ENCODE peak calls at places on chromosomes 7 and 10, in ten cellular contexts. S is adrenal gland, C is upper lobe of left lung, T is heart left ventricle, J is body of pancreas, O is ovary, L is uterus, H is stomach, F is K562, V is HepG2. R is an unnamed sample. For H3K36me3, the result is how much of the 10 kb centered on the place peaks cover.

GRCh38 chr10:66823301-66823700 is 102.5 kb upstream of the LRRTM3 start:
- DNase-seq in S (no peak), C (no peak), T (no peak), J (no peak), O (no peak), L (no peak), H (no peak), F (no peak), V (no peak), R (no peak)

GRCh38 chr7:2299131-2299829 is 15.0 kb downstream of the SNX8 start:
- DNase-seq in S (no peak), C (peak), T (no peak), J (peak), O (no peak), L (peak), H (no peak), F (no peak), V (no peak), R (no peak)

GRCh38 chr10:120423350-120424197 is 33.5 kb upstream of the PLPP4 start:
- DNase-seq in S (peak), C (no peak), T (no peak), J (peak), O (no peak), L (no peak), H (peak), F (peak), V (peak), R (no peak)

GRCh38 chr10:110323503-110323902 is 18.8 kb upstream of the SMNDC1 start:
- DNase-seq in S (no peak), C (no peak), T (no peak), J (no peak), O (no peak), L (no peak), H (no peak), F (no peak), V (no peak), R (no peak)

GRCh38 chr7:81155654-81156373 is 237.0 kb upstream of the SEMA3C start:
- DNase-seq in S (no peak), C (no peak), T (no peak), J (no peak), O (no peak), L (no peak), H (no peak), F (no peak), V (peak), R (no peak)

GRCh38 chr7:141275350-141275749 is 201.5 kb downstream of the TMEM178B start:
- DNase-seq in S (no peak), C (no peak), T (no peak), J (no peak), O (no peak), L (no peak), H (no peak), F (no peak), V (no peak), R (no peak)

GRCh38 chr7:151137841-151138540 is 29.5 kb downstream of the GBX1 start:
- DNase-seq in S (no peak), C (no peak), T (peak), J (no peak), O (no peak), L (peak), H (no peak), F (no peak), V (no peak), R (no peak)

GRCh38 chr7:142319970-142320369 is 62.1 kb upstream of the PRSS58 start:
- DNase-seq in S (no peak), C (no peak), T (no peak), J (no peak), O (no peak), L (no peak), H (no peak), F (peak), V (no peak), R (no peak)

GRCh38 chr7:141456298-141456697 is 94.9 kb upstream of the AGK start:
- DNase-seq in S (no peak), C (no peak), T (no peak), J (no peak), O (no peak), L (no peak), H (no peak), F (no peak), V (no peak), R (no peak)

GRCh38 chr7:136911362-136911761 is 42.9 kb downstream of the CHRM2 start:
- DNase-seq in S (no peak), C (no peak), T (no peak), J (no peak), O (no peak), L (no peak), H (no peak), F (no peak), V (no peak), R (no peak)

GRCh38 chr10:79387974-79388850 is 40.9 kb downstream of the PPIF start:
- DNase-seq in S (no peak), C (peak), T (peak), J (no peak), O (no peak), L (no peak), H (no peak), F (peak), V (no peak), R (no peak)

GRCh38 chr7:154255324-154255723 is 203.1 kb downstream of the DPP6 start:
- DNase-seq in S (no peak), C (no peak), T (no peak), J (no peak), O (no peak), L (no peak), H (no peak), F (no peak), V (no peak), R (no peak)

GRCh38 chr7:91940171-91940570 is 491 bp upstream of the AKAP9 start:
- DNase-seq in S (peak), C (peak), T (no peak), J (peak), O (peak), L (peak), H (no peak), F (peak), V (peak), R (no peak)

GRCh38 chr7:945556-946255 is 8.8 kb downstream of the ADAP1 start:
- DNase-seq in S (no peak), C (peak), T (peak), J (peak), O (no peak), L (no peak), H (peak), F (no peak), V (no peak), R (no peak)

DNA sequence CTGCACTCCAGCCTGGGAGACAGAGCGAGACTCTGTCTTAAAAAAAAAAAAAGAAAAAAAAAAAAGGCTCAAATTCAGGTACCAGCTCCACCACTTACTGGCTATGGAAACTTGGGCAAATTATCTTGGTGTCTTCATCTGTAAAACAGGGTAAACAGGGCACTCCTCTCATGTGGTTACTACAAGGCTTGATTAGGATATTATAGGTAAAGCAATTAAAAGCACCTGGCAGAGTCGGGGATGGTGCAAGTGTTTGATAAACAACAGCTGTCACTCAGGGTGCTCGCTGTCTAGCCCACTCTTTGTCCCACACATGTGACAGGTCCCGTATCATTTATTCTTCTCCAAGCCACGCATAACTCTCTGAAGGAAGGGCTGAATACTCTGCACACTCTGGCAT is 96.9 kb downstream of the SORBS1 start:
- DNase-seq in S (no peak), C (no peak), T (no peak), J (no peak), O (no peak), L (no peak), H (no peak), F (no peak), V (no peak), R (no peak)
- H3K36me3 ChIP-seq in S (under half), C (under half), T (under half), J (under half), O (under half), L (under half), H (under half), F (under half), V (under half), R (under half)

GRCh38 chr10:124094419-124094785 is 1.0 kb upstream of the CHST15 start:
- DNase-seq in S (peak), C (peak), T (no peak), J (peak), O (no peak), L (no peak), H (no peak), F (no peak), V (no peak), R (no peak)

GRCh38 chr10:124091646-124092269 is 1.6 kb downstream of the CHST15 start:
- DNase-seq in S (no peak), C (peak), T (peak), J (peak), O (peak), L (no peak), H (no peak), F (no peak), V (no peak), R (no peak)

GRCh38 chr10:124093076-124093773 is at the start of gene CHST15:
- DNase-seq in S (peak), C (peak), T (peak), J (peak), O (peak), L (no peak), H (peak), F (no peak), V (peak), R (no peak)

GRCh38 chr10:124090630-124091209 is 2.7 kb downstream of the CHST15 start:
- DNase-seq in S (no peak), C (peak), T (no peak), J (peak), O (no peak), L (no peak), H (peak), F (no peak), V (peak), R (no peak)

DNA sequence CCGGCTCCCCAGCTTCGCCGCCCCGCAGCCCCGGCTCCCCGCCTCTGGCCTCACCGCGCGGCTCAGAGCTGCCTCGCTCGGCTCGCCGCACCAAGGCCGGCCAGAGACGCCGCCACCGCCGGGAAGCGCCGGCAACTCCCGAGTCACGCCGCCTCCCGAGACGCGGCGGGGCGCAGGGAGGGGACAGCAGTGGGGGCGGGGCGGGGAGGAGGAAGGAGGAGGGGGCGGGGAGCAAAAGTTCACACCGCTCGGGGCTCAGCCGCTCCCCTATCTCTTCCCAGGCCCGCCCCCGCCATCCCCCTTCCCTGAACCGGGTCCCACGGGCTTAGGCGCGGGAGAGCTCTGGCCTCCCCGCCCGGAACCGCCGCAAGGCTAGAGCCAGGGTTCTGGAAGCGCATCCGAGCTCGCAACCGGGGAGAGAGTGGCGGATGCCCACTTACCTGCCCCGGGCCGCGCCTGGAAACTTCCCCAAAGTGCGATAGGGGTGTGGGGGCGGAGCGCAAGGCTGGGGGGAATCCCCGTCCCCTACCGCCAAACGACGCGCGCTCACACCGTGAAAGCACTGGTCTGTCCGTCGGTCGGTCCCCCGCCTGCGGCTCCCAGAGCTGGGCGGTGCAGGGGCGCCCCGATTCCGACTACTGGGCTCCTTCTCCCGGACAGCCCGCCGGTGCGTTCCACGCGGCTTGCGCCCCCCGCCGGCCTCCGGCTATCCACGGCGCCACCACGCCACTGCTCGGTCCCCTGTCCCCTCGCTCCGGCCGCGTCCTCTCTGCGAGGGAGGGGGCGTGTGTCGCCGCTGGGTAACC is 925 bp downstream of the CHST15 start:
- DNase-seq in S (peak), C (peak), T (peak), J (peak), O (peak), L (peak), H (peak), F (peak), V (no peak), R (peak)
- H3K27ac ChIP-seq in S (peak), C (peak), T (peak), J (peak), O (peak), L (peak), H (peak), F (no peak), V (peak), R (peak)

DNA sequence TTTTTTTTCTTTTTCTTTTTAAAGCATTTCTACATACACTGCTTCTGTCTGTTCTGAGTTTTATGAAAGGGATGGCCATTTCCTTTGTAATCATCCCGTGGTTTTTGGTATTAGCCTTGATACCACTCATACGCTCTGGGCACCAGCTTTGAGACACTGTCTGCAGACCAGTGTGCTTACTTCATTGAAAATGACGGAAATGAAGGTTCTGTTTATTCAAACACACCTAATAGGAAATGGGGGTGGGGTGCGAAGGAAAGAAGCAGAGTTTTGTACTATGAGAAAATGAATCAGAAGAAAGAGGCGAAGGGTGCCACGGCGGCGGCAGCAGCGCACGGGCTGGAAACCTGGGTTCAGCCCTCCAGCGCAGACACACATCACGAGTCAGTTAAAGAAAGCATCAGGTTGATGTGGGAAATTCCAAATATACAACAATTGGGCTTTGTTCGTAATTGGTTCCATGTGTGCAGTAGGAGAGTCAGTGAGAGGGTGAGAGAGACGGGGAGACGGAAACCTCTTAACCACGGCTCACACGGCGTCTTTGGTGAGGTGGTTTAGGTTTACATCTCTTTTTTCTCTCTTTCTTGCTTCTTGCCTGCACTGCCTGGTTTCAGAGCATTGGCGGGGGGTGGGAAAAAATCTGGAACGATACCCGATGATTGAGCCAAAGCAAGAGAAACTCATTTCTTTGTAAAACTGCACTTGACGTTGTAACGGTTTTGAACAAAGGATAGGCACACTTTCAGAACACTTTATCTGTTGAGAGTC is 321.2 kb downstream of the FRMD4A start:
- DNase-seq in S (no peak), C (no peak), T (no peak), J (no peak), O (no peak), L (no peak), H (no peak), F (no peak), V (no peak), R (no peak)
- TF ChIP-seq POLR2A in S (no peak), C (no peak), T (no peak), J (no peak), O (no peak), L (no peak), H (no peak), F (no peak), V (no peak), R (no peak)

GRCh38 chr7:4713183-4713784 is 31.2 kb downstream of the FOXK1 start:
- DNase-seq in S (no peak), C (peak), T (no peak), J (peak), O (no peak), L (no peak), H (no peak), F (peak), V (no peak), R (no peak)
- H3K36me3 ChIP-seq in S (under half), C (under half), T (under half), J (under half), O (under half), L (under half), H (under half), F (under half), V (under half), R (under half)

GRCh38 chr10:60611291-60611747 is 167.0 kb upstream of the CDK1 start:
- DNase-seq in S (no peak), C (no peak), T (no peak), J (no peak), O (no peak), L (no peak), H (no peak), F (no peak), V (peak), R (no peak)
- H3K27ac ChIP-seq in S (no peak), C (no peak), T (no peak), J (no peak), O (no peak), L (no peak), H (no peak), F (no peak), V (no peak), R (peak)

GRCh38 chr10:6098156-6098555 is 9.3 kb downstream of the RBM17 start:
- DNase-seq in S (no peak), C (no peak), T (no peak), J (no peak), O (no peak), L (no peak), H (no peak), F (no peak), V (no peak), R (no peak)

GRCh38 chr10:6100370-6100769 is 11.5 kb downstream of the RBM17 start:
- DNase-seq in S (no peak), C (no peak), T (no peak), J (no peak), O (no peak), L (no peak), H (no peak), F (no peak), V (no peak), R (no peak)

GRCh38 chr10:6103591-6103990 is 14.8 kb downstream of the RBM17 start:
- DNase-seq in S (no peak), C (no peak), T (no peak), J (no peak), O (no peak), L (no peak), H (no peak), F (no peak), V (no peak), R (no peak)

GRCh38 chr10:6102128-6102527 is 13.3 kb downstream of the RBM17 start:
- DNase-seq in S (no peak), C (no peak), T (no peak), J (no peak), O (no peak), L (no peak), H (no peak), F (no peak), V (no peak), R (no peak)

GRCh38 chr10:6101181-6101580 is 12.3 kb downstream of the RBM17 start:
- DNase-seq in S (no peak), C (no peak), T (no peak), J (no peak), O (no peak), L (no peak), H (no peak), F (no peak), V (no peak), R (no peak)
- TF ChIP-seq POLR2A in S (no peak), C (no peak), T (no peak), J (no peak), O (no peak), L (no peak), H (no peak), F (no peak), V (no peak), R (no peak)